ENCODE peak calls at places on chromosomes 16 and 17, in four cellular contexts. P is activated B cell treated with CpG ODN at 0.5 μM for 24 hours, J is stomach, G is Caco-2. N is an unnamed sample.

GRCh38 chr17:4789701-4789950 is 862 bp downstream of the GLTPD2 start:
- DNase-seq in P (no peak), G (no peak), J (no peak), N (no peak)

GRCh38 chr16:84947996-84948854 is 63.1 kb downstream of the ZDHHC7 start:
- DNase-seq in P (no peak), G (peak), J (no peak), N (no peak)

GRCh38 chr17:63024201-63024600 is 58.2 kb downstream of the TANC2 start:
- DNase-seq in G (no peak), P (no peak), J (no peak), N (no peak)

GRCh38 chr17:41048441-41048840 is 1.3 kb upstream of the KRTAP2-1 start:
- DNase-seq in P (no peak), J (no peak), G (peak), N (no peak)

GRCh38 chr16:85445779-85446222 is 167.3 kb upstream of the GSE1 start:
- DNase-seq in G (no peak), P (no peak), J (peak), N (no peak)

GRCh38 chr16:68486671-68487495 is 38.6 kb upstream of the SMPD3 start:
- DNase-seq in J (no peak), P (no peak), G (no peak), N (no peak)

GRCh38 chr17:40551874-40552768 is 13.2 kb downstream of the CCR7 start:
- DNase-seq in P (peak), J (peak), G (peak), N (no peak)

GRCh38 chr16:56682703-56683397 is 580 bp downstream of the MT1X start:
- DNase-seq in J (no peak), P (no peak), G (no peak), N (no peak)

GRCh38 chr16:79928142-79928735 is 327.7 kb upstream of the MAF start:
- DNase-seq in G (no peak), P (no peak), J (no peak), N (no peak)

DNA sequence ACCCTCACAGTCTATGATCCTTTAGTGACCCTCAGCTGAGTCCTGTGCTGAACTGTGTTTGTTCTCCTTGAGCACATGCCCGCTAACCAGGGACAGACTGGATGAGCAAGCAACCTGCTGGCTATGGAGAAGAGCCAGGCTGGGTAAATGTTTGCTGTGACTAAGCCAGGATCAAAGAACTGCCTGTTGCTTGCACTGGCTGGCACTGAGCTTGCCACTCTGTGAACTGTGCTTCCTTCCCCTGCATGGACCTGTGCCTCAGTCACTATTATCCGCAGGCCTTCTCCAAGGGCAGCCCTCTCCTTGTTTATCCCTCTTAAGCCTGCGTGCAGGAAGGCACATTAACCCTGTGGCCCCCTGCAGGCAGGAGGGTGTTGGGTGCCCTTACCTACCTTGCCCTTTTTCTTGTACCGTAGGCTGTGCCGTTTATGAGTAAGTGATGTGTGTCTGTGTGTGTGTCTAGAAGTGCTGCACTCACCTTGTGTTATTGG is 7.4 kb downstream of the PNPO start:
- DNase-seq in G (peak), P (no peak), J (peak), N (peak)
- TF ChIP-seq CTCF in G (no peak), P (no peak), J (no peak), N (no peak)

DNA sequence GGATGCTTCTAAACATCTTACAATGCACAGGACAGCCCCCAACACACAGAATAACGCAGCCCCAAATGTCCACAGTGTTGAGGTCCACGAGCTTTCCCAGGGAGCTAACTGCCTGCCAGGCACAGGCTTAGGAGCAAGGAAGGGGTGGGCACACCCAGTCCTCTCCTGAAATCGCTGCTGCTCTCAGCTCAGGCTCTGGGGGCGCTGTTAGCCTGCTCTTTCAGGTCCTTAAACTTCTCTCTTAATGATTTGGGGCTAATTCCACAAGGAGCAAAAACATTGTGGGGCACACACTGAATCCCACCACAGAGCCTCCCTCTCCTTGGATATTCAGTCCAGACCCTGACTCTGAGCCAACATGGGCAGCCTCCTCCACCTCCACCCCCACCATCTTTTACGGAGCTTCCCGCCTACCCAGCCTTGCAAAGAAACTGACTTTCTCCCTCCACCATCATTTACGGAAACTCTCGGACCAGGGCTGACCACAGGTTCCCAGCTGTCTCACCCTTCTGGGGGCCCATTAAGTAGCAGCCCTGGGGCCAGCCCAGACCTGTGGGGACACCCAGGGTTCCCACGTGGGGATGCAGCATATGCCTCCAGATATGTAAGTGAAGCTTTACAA is 1.1 kb downstream of the CD300H start:
- DNase-seq in P (no peak), G (no peak), J (peak), N (no peak)
- TF ChIP-seq CTCF in P (no peak), G (peak), J (no peak), N (peak)

DNA sequence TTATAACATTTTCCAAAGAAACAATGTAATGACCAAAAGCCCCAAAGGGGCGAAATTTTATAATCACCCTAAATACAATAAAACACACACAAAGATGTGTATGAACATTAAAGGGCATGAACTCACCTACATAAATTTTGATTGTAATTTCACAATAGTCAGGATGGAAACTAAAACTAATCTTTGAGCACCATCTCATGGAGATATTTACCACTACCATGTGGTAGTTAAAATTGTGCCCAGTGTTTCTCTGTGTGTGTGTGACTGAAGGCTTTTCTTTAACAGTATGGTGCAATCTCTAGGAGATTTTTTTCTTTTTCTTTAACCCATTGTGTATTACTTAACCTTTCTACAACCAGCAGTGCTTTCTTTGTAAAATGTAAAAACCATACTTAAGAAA is 19.7 kb upstream of the MEIOC start:
- DNase-seq in P (no peak), G (no peak), J (no peak), N (no peak)
- TF ChIP-seq CTCF in P (no peak), G (peak), J (no peak), N (peak)

DNA sequence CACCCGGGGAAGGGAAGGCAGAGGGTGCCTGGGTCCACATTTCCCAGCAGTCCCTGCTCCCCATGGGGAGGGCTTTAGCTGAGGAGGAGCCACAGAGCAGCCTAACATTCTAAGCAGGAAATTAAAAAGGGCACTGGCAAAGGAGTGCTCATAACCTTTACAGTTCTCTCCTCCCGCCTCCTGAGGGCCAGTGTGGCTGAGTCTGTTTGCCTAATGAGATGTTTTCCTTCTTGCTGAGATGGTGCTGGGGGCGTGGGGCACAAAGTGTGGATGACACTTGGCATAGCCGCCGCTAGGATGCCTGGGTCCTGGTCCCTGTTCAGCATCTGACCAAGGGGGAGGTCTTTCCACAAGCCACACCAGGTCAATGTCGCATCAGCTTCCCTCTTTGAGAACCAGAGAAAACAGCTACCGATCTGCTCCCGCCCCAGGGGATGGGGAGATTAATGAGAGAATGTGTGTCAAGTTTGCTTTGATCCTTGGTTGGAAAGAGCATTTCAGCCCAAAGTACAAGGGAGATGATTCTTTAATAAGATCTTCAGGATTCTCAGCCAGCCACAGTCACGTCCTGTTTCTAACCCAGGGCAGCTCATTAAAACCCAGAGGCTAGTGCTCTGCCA is 5.8 kb downstream of the KIF18B start:
- DNase-seq in G (peak), P (no peak), J (no peak), N (no peak)
- TF ChIP-seq CTCF in G (no peak), P (no peak), J (no peak), N (no peak)

GRCh38 chr17:77009877-77010276 is 130.9 kb upstream of the SEC14L1 start:
- DNase-seq in P (no peak), J (no peak), G (no peak), N (no peak)

GRCh38 chr17:77010667-77011066 is 130.1 kb upstream of the SEC14L1 start:
- DNase-seq in P (no peak), J (no peak), G (no peak), N (no peak)

GRCh38 chr17:77011173-77012011 is 129.4 kb upstream of the SEC14L1 start:
- DNase-seq in P (no peak), G (no peak), J (peak), N (no peak)
- TF ChIP-seq CTCF in P (no peak), G (peak), J (no peak), N (peak)

DNA sequence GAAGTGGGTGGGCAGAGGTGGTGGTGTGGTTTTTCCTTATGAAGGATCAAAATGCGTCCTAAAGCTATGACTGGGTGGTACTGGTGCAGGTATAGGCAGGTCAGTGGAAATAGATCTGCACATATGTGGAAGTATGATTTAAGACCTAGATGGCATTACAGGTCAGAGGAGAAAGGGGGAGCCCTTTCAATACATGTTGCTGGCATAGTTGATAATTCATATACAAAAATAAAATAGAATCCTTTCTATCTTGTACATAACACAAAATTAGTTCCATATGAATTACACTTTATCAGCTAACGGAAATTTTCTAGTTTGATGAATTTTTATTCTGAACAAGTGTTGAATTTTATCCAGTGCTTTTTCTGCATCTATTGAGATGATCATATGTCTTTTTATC is 20.8 kb upstream of the PIK3R5 start:
- DNase-seq in J (no peak), P (no peak), G (no peak), N (no peak)
- TF ChIP-seq CTCF in J (no peak), P (no peak), G (no peak), N (no peak)

N was measured in left lung.